ENCODE peak calls at places on chromosome 1, in eight cellular contexts. N is Caco-2; R is CD8-positive, alpha-beta memory T cell; Y is activated T-helper 1 cell treated with anti-CD3 and anti-CD28 coated beads, Interleukin-2, amount 50 U/mL, for 16 hours; F is tibial nerve; P is T-helper 9 cell; A is fibroblast of lung; K is foreskin keratinocyte. L is an unnamed sample.

GRCh38 chr1:23521588-23521987 is 9.4 kb downstream of the E2F2 start:
- DNase-seq in N (peak), R (no peak), Y (no peak), F (no peak), P (no peak), A (no peak), K (no peak), L (no peak)

GRCh38 chr1:226870323-226871046 is at the start of gene PSEN2:
- DNase-seq in N (peak), R (peak), Y (peak), F (peak), P (peak), A (peak), K (no peak), L (peak)

GRCh38 chr1:160916666-160917065 is 31.7 kb upstream of the ITLN1 start:
- DNase-seq in N (no peak), R (no peak), Y (no peak), F (no peak), P (no peak), A (no peak), K (no peak), L (no peak)

GRCh38 chr1:109659145-109659544 is 3.2 kb downstream of the GSTM4 start:
- DNase-seq in N (no peak), R (no peak), Y (no peak), F (no peak), P (no peak), A (no peak), K (no peak), L (no peak)

GRCh38 chr1:18575620-18576019 is 55.0 kb upstream of the PAX7 start:
- DNase-seq in N (peak), R (peak), Y (no peak), F (peak), P (peak), A (peak), K (no peak), L (no peak)

GRCh38 chr1:115098979-115099692 is 9.8 kb upstream of the TSPAN2 start:
- DNase-seq in N (peak), R (peak), Y (peak), F (no peak), P (peak), A (peak), K (no peak), L (peak)

GRCh38 chr1:234478481-234479309 is at the start of gene TARBP1:
- DNase-seq in N (peak), R (peak), Y (peak), F (no peak), P (peak), A (peak), K (peak), L (peak)

GRCh38 chr1:1419812-1420653 is 1.0 kb downstream of the ANKRD65 start:
- DNase-seq in N (no peak), R (peak), Y (no peak), F (no peak), P (no peak), A (no peak), K (no peak), L (no peak)

GRCh38 chr1:39080269-39080826 is 54.2 kb downstream of the NDUFS5 start:
- DNase-seq in N (no peak), R (no peak), Y (no peak), F (no peak), P (no peak), A (no peak), K (no peak), L (no peak)

GRCh38 chr1:10664251-10664650 is 132.2 kb downstream of the CASZ1 start:
- DNase-seq in N (no peak), R (no peak), Y (no peak), F (no peak), P (no peak), A (no peak), K (no peak), L (no peak)